ENCODE peak calls at places on chromosomes 2 and 18, in four cellular contexts. One of them, this sample, is unnamed.

GRCh38 chr18:11581286-11581685 is 28.1 kb upstream of the SLC35G4 start:
- DNase-seq in stimulated activated CD4-positive, alpha-beta T cell treated with anti-CD3 and anti-CD28 coated beads, Interleukin-2, amount 100 ng/mL, for 48 hours: no peak
- DNase-seq in stimulated activated CD8-positive, alpha-beta memory T cell treated with anti-CD3 and anti-CD28 coated beads, Interleukin-2, amount 100 ng/mL, for 1 hour: no peak
- DNase-seq in GM03348: no peak
- DNase-seq in this sample: no peak

GRCh38 chr2:156320491-156320896 is 12.0 kb downstream of the NR4A2 start:
- DNase-seq in stimulated activated CD8-positive, alpha-beta memory T cell treated with anti-CD3 and anti-CD28 coated beads, Interleukin-2, amount 100 ng/mL, for 1 hour: no peak
- DNase-seq in GM03348: peak; percentile 30
- DNase-seq in stimulated activated CD4-positive, alpha-beta T cell treated with anti-CD3 and anti-CD28 coated beads, Interleukin-2, amount 100 ng/mL, for 48 hours: no peak
- DNase-seq in this sample: no peak

GRCh38 chr2:160252278-160252887 is 52.3 kb upstream of the ITGB6 start:
- DNase-seq in GM03348: peak; percentile 67
- DNase-seq in stimulated activated CD4-positive, alpha-beta T cell treated with anti-CD3 and anti-CD28 coated beads, Interleukin-2, amount 100 ng/mL, for 48 hours: no peak
- DNase-seq in stimulated activated CD8-positive, alpha-beta memory T cell treated with anti-CD3 and anti-CD28 coated beads, Interleukin-2, amount 100 ng/mL, for 1 hour: no peak
- DNase-seq in this sample: peak; percentile 28

GRCh38 chr2:174574657-174575056 is 22.9 kb downstream of the WIPF1 start:
- DNase-seq in GM03348: no peak
- DNase-seq in stimulated activated CD4-positive, alpha-beta T cell treated with anti-CD3 and anti-CD28 coated beads, Interleukin-2, amount 100 ng/mL, for 48 hours: no peak
- DNase-seq in stimulated activated CD8-positive, alpha-beta memory T cell treated with anti-CD3 and anti-CD28 coated beads, Interleukin-2, amount 100 ng/mL, for 1 hour: no peak
- DNase-seq in this sample: no peak

GRCh38 chr2:85753525-85754312 is at the start of gene ATOH8:
- DNase-seq in GM03348: peak; percentile 83
- DNase-seq in stimulated activated CD4-positive, alpha-beta T cell treated with anti-CD3 and anti-CD28 coated beads, Interleukin-2, amount 100 ng/mL, for 48 hours: no peak
- DNase-seq in stimulated activated CD8-positive, alpha-beta memory T cell treated with anti-CD3 and anti-CD28 coated beads, Interleukin-2, amount 100 ng/mL, for 1 hour: no peak
- DNase-seq in this sample: peak; percentile 74

GRCh38 chr2:11026286-11026921 is 114.7 kb downstream of the KCNF1 start:
- DNase-seq in stimulated activated CD8-positive, alpha-beta memory T cell treated with anti-CD3 and anti-CD28 coated beads, Interleukin-2, amount 100 ng/mL, for 1 hour: no peak
- DNase-seq in stimulated activated CD4-positive, alpha-beta T cell treated with anti-CD3 and anti-CD28 coated beads, Interleukin-2, amount 100 ng/mL, for 48 hours: no peak
- DNase-seq in GM03348: no peak
- DNase-seq in this sample: no peak

GRCh38 chr2:102660574-102660973 is 41.2 kb downstream of the SLC9A2 start:
- DNase-seq in stimulated activated CD4-positive, alpha-beta T cell treated with anti-CD3 and anti-CD28 coated beads, Interleukin-2, amount 100 ng/mL, for 48 hours: no peak
- DNase-seq in stimulated activated CD8-positive, alpha-beta memory T cell treated with anti-CD3 and anti-CD28 coated beads, Interleukin-2, amount 100 ng/mL, for 1 hour: no peak
- DNase-seq in GM03348: no peak
- DNase-seq in this sample: no peak

GRCh38 chr2:45984896-45985488 is 312.2 kb upstream of the EPAS1 start:
- DNase-seq in stimulated activated CD4-positive, alpha-beta T cell treated with anti-CD3 and anti-CD28 coated beads, Interleukin-2, amount 100 ng/mL, for 48 hours: no peak
- DNase-seq in GM03348: no peak
- DNase-seq in stimulated activated CD8-positive, alpha-beta memory T cell treated with anti-CD3 and anti-CD28 coated beads, Interleukin-2, amount 100 ng/mL, for 1 hour: no peak
- DNase-seq in this sample: no peak

GRCh38 chr2:130390460-130391057 is 34.7 kb downstream of the PTPN18 start:
- DNase-seq in stimulated activated CD8-positive, alpha-beta memory T cell treated with anti-CD3 and anti-CD28 coated beads, Interleukin-2, amount 100 ng/mL, for 1 hour: no peak
- DNase-seq in GM03348: no peak
- DNase-seq in stimulated activated CD4-positive, alpha-beta T cell treated with anti-CD3 and anti-CD28 coated beads, Interleukin-2, amount 100 ng/mL, for 48 hours: no peak
- DNase-seq in this sample: no peak

GRCh38 chr2:73766994-73767393 is 12.9 kb downstream of the DUSP11 start:
- DNase-seq in stimulated activated CD8-positive, alpha-beta memory T cell treated with anti-CD3 and anti-CD28 coated beads, Interleukin-2, amount 100 ng/mL, for 1 hour: no peak
- DNase-seq in stimulated activated CD4-positive, alpha-beta T cell treated with anti-CD3 and anti-CD28 coated beads, Interleukin-2, amount 100 ng/mL, for 48 hours: no peak
- DNase-seq in GM03348: no peak
- DNase-seq in this sample: no peak

GRCh38 chr18:47953471-47953931 is 23.0 kb upstream of the SMAD2 start:
- DNase-seq in stimulated activated CD4-positive, alpha-beta T cell treated with anti-CD3 and anti-CD28 coated beads, Interleukin-2, amount 100 ng/mL, for 48 hours: no peak
- DNase-seq in GM03348: peak; percentile 52
- DNase-seq in stimulated activated CD8-positive, alpha-beta memory T cell treated with anti-CD3 and anti-CD28 coated beads, Interleukin-2, amount 100 ng/mL, for 1 hour: no peak
- DNase-seq in this sample: no peak

GRCh38 chr18:6546229-6546628 is 131.5 kb upstream of the L3MBTL4 start:
- DNase-seq in stimulated activated CD8-positive, alpha-beta memory T cell treated with anti-CD3 and anti-CD28 coated beads, Interleukin-2, amount 100 ng/mL, for 1 hour: no peak
- DNase-seq in stimulated activated CD4-positive, alpha-beta T cell treated with anti-CD3 and anti-CD28 coated beads, Interleukin-2, amount 100 ng/mL, for 48 hours: no peak
- DNase-seq in GM03348: no peak
- DNase-seq in this sample: no peak

GRCh38 chr2:60533114-60534033 is 20.1 kb downstream of the BCL11A start:
- DNase-seq in GM03348: peak; percentile 43
- DNase-seq in stimulated activated CD8-positive, alpha-beta memory T cell treated with anti-CD3 and anti-CD28 coated beads, Interleukin-2, amount 100 ng/mL, for 1 hour: no peak
- DNase-seq in stimulated activated CD4-positive, alpha-beta T cell treated with anti-CD3 and anti-CD28 coated beads, Interleukin-2, amount 100 ng/mL, for 48 hours: no peak
- DNase-seq in this sample: no peak

GRCh38 chr18:76791642-76792041 is 30.7 kb upstream of the ZNF236 start:
- DNase-seq in stimulated activated CD8-positive, alpha-beta memory T cell treated with anti-CD3 and anti-CD28 coated beads, Interleukin-2, amount 100 ng/mL, for 1 hour: no peak
- DNase-seq in GM03348: no peak
- DNase-seq in stimulated activated CD4-positive, alpha-beta T cell treated with anti-CD3 and anti-CD28 coated beads, Interleukin-2, amount 100 ng/mL, for 48 hours: no peak
- DNase-seq in this sample: no peak

GRCh38 chr18:10488022-10488421 is 33.6 kb downstream of the APCDD1 start:
- DNase-seq in stimulated activated CD4-positive, alpha-beta T cell treated with anti-CD3 and anti-CD28 coated beads, Interleukin-2, amount 100 ng/mL, for 48 hours: no peak
- DNase-seq in stimulated activated CD8-positive, alpha-beta memory T cell treated with anti-CD3 and anti-CD28 coated beads, Interleukin-2, amount 100 ng/mL, for 1 hour: no peak
- DNase-seq in GM03348: no peak
- DNase-seq in this sample: no peak

GRCh38 chr2:237390235-237390634 is 23.7 kb downstream of the COL6A3 start:
- DNase-seq in stimulated activated CD8-positive, alpha-beta memory T cell treated with anti-CD3 and anti-CD28 coated beads, Interleukin-2, amount 100 ng/mL, for 1 hour: no peak
- DNase-seq in stimulated activated CD4-positive, alpha-beta T cell treated with anti-CD3 and anti-CD28 coated beads, Interleukin-2, amount 100 ng/mL, for 48 hours: no peak
- DNase-seq in GM03348: no peak
- DNase-seq in this sample: no peak

GRCh38 chr18:50282521-50283335 is 1.4 kb upstream of the MBD1 start:
- DNase-seq in stimulated activated CD4-positive, alpha-beta T cell treated with anti-CD3 and anti-CD28 coated beads, Interleukin-2, amount 100 ng/mL, for 48 hours: no peak
- DNase-seq in stimulated activated CD8-positive, alpha-beta memory T cell treated with anti-CD3 and anti-CD28 coated beads, Interleukin-2, amount 100 ng/mL, for 1 hour: no peak
- DNase-seq in GM03348: no peak
- DNase-seq in this sample: no peak

GRCh38 chr2:240896394-240896793 is 438 bp upstream of the MAB21L4 start:
- DNase-seq in stimulated activated CD8-positive, alpha-beta memory T cell treated with anti-CD3 and anti-CD28 coated beads, Interleukin-2, amount 100 ng/mL, for 1 hour: no peak
- DNase-seq in GM03348: no peak
- DNase-seq in stimulated activated CD4-positive, alpha-beta T cell treated with anti-CD3 and anti-CD28 coated beads, Interleukin-2, amount 100 ng/mL, for 48 hours: no peak
- DNase-seq in this sample: no peak

GRCh38 chr2:160339291-160339690 is 139.2 kb upstream of the ITGB6 start:
- DNase-seq in stimulated activated CD4-positive, alpha-beta T cell treated with anti-CD3 and anti-CD28 coated beads, Interleukin-2, amount 100 ng/mL, for 48 hours: no peak
- DNase-seq in GM03348: no peak
- DNase-seq in stimulated activated CD8-positive, alpha-beta memory T cell treated with anti-CD3 and anti-CD28 coated beads, Interleukin-2, amount 100 ng/mL, for 1 hour: no peak
- DNase-seq in this sample: no peak

GRCh38 chr2:241771286-241772062 is 5.1 kb upstream of the GAL3ST2 start:
- DNase-seq in stimulated activated CD4-positive, alpha-beta T cell treated with anti-CD3 and anti-CD28 coated beads, Interleukin-2, amount 100 ng/mL, for 48 hours: no peak
- DNase-seq in GM03348: peak; percentile 64
- DNase-seq in stimulated activated CD8-positive, alpha-beta memory T cell treated with anti-CD3 and anti-CD28 coated beads, Interleukin-2, amount 100 ng/mL, for 1 hour: no peak
- DNase-seq in this sample: peak; percentile 18

This sample was measured in HuH-7.5.